ENCODE peak calls at places on chromosome 16, in nine cellular contexts. One of them, this sample, is unnamed.

GRCh38 chr16:49603956-49604355 is 230.4 kb downstream of the C16orf78 start:
- ATAC-seq in activated CD8-positive, alpha-beta memory T cell treated with anti-CD3 and anti-CD28 coated beads, Interleukin-2, amount 10 ng/mL, durations not matched to agents 7 days and 5 days: no peak
- ATAC-seq in Panc1: no peak
- ATAC-seq in natural killer cell: no peak
- ATAC-seq in activated naive CD4-positive, alpha-beta T cell treated with anti-CD3 and anti-CD28 coated beads, Interleukin-2, amount 50 U/mL, for 72 hours: no peak
- ATAC-seq in pancreas: no peak
- ATAC-seq in left lobe of liver: no peak
- ATAC-seq in gastroesophageal sphincter: no peak
- ATAC-seq in A549: no peak
- ATAC-seq in this sample: no peak

GRCh38 chr16:17469742-17470001 is 1.1 kb downstream of the XYLT1 start:
- ATAC-seq in activated CD8-positive, alpha-beta memory T cell treated with anti-CD3 and anti-CD28 coated beads, Interleukin-2, amount 10 ng/mL, durations not matched to agents 7 days and 5 days: peak
- ATAC-seq in Panc1: no peak
- ATAC-seq in natural killer cell: no peak
- ATAC-seq in activated naive CD4-positive, alpha-beta T cell treated with anti-CD3 and anti-CD28 coated beads, Interleukin-2, amount 50 U/mL, for 72 hours: no peak
- ATAC-seq in pancreas: no peak
- ATAC-seq in left lobe of liver: no peak
- ATAC-seq in gastroesophageal sphincter: no peak
- ATAC-seq in A549: no peak
- ATAC-seq in this sample: no peak

GRCh38 chr16:12535535-12536411 is 267.9 kb downstream of the CPPED1 start:
- ATAC-seq in activated CD8-positive, alpha-beta memory T cell treated with anti-CD3 and anti-CD28 coated beads, Interleukin-2, amount 10 ng/mL, durations not matched to agents 7 days and 5 days: peak
- ATAC-seq in Panc1: no peak
- ATAC-seq in natural killer cell: no peak
- ATAC-seq in activated naive CD4-positive, alpha-beta T cell treated with anti-CD3 and anti-CD28 coated beads, Interleukin-2, amount 50 U/mL, for 72 hours: peak
- ATAC-seq in pancreas: no peak
- ATAC-seq in left lobe of liver: no peak
- ATAC-seq in gastroesophageal sphincter: no peak
- ATAC-seq in A549: peak
- ATAC-seq in this sample: peak

GRCh38 chr16:19882186-19882585 is 2.5 kb downstream of the GPRC5B start:
- ATAC-seq in activated CD8-positive, alpha-beta memory T cell treated with anti-CD3 and anti-CD28 coated beads, Interleukin-2, amount 10 ng/mL, durations not matched to agents 7 days and 5 days: no peak
- ATAC-seq in Panc1: no peak
- ATAC-seq in natural killer cell: no peak
- ATAC-seq in activated naive CD4-positive, alpha-beta T cell treated with anti-CD3 and anti-CD28 coated beads, Interleukin-2, amount 50 U/mL, for 72 hours: no peak
- ATAC-seq in pancreas: no peak
- ATAC-seq in left lobe of liver: no peak
- ATAC-seq in gastroesophageal sphincter: no peak
- ATAC-seq in A549: no peak
- ATAC-seq in this sample: no peak

GRCh38 chr16:81369888-81370504 is 55.2 kb downstream of the GAN start:
- ATAC-seq in activated CD8-positive, alpha-beta memory T cell treated with anti-CD3 and anti-CD28 coated beads, Interleukin-2, amount 10 ng/mL, durations not matched to agents 7 days and 5 days: no peak
- ATAC-seq in Panc1: no peak
- ATAC-seq in natural killer cell: peak
- ATAC-seq in activated naive CD4-positive, alpha-beta T cell treated with anti-CD3 and anti-CD28 coated beads, Interleukin-2, amount 50 U/mL, for 72 hours: no peak
- ATAC-seq in pancreas: no peak
- ATAC-seq in left lobe of liver: no peak
- ATAC-seq in gastroesophageal sphincter: no peak
- ATAC-seq in A549: no peak
- ATAC-seq in this sample: no peak

GRCh38 chr16:68269793-68270192 is 5.5 kb downstream of the SLC7A6 start:
- ATAC-seq in activated CD8-positive, alpha-beta memory T cell treated with anti-CD3 and anti-CD28 coated beads, Interleukin-2, amount 10 ng/mL, durations not matched to agents 7 days and 5 days: no peak
- ATAC-seq in Panc1: no peak
- ATAC-seq in natural killer cell: no peak
- ATAC-seq in activated naive CD4-positive, alpha-beta T cell treated with anti-CD3 and anti-CD28 coated beads, Interleukin-2, amount 50 U/mL, for 72 hours: peak
- ATAC-seq in pancreas: no peak
- ATAC-seq in left lobe of liver: no peak
- ATAC-seq in gastroesophageal sphincter: no peak
- ATAC-seq in A549: no peak
- ATAC-seq in this sample: no peak

GRCh38 chr16:23564964-23565363 is 7.4 kb downstream of the UBFD1 start:
- ATAC-seq in activated CD8-positive, alpha-beta memory T cell treated with anti-CD3 and anti-CD28 coated beads, Interleukin-2, amount 10 ng/mL, durations not matched to agents 7 days and 5 days: no peak
- ATAC-seq in Panc1: no peak
- ATAC-seq in natural killer cell: no peak
- ATAC-seq in activated naive CD4-positive, alpha-beta T cell treated with anti-CD3 and anti-CD28 coated beads, Interleukin-2, amount 50 U/mL, for 72 hours: no peak
- ATAC-seq in pancreas: no peak
- ATAC-seq in left lobe of liver: peak
- ATAC-seq in gastroesophageal sphincter: no peak
- ATAC-seq in A549: no peak
- ATAC-seq in this sample: no peak

GRCh38 chr16:23013484-23013883 is 135.8 kb downstream of the USP31 start:
- ATAC-seq in activated CD8-positive, alpha-beta memory T cell treated with anti-CD3 and anti-CD28 coated beads, Interleukin-2, amount 10 ng/mL, durations not matched to agents 7 days and 5 days: no peak
- ATAC-seq in Panc1: no peak
- ATAC-seq in natural killer cell: no peak
- ATAC-seq in activated naive CD4-positive, alpha-beta T cell treated with anti-CD3 and anti-CD28 coated beads, Interleukin-2, amount 50 U/mL, for 72 hours: no peak
- ATAC-seq in pancreas: no peak
- ATAC-seq in left lobe of liver: no peak
- ATAC-seq in gastroesophageal sphincter: no peak
- ATAC-seq in A549: peak
- ATAC-seq in this sample: no peak

GRCh38 chr16:85062728-85063336 is 35.2 kb downstream of the KIAA0513 start:
- ATAC-seq in activated CD8-positive, alpha-beta memory T cell treated with anti-CD3 and anti-CD28 coated beads, Interleukin-2, amount 10 ng/mL, durations not matched to agents 7 days and 5 days: no peak
- ATAC-seq in Panc1: no peak
- ATAC-seq in natural killer cell: no peak
- ATAC-seq in activated naive CD4-positive, alpha-beta T cell treated with anti-CD3 and anti-CD28 coated beads, Interleukin-2, amount 50 U/mL, for 72 hours: no peak
- ATAC-seq in pancreas: no peak
- ATAC-seq in left lobe of liver: no peak
- ATAC-seq in gastroesophageal sphincter: no peak
- ATAC-seq in A549: no peak
- ATAC-seq in this sample: no peak

GRCh38 chr16:82051656-82052055 is 16.6 kb downstream of the HSD17B2 start:
- ATAC-seq in activated CD8-positive, alpha-beta memory T cell treated with anti-CD3 and anti-CD28 coated beads, Interleukin-2, amount 10 ng/mL, durations not matched to agents 7 days and 5 days: no peak
- ATAC-seq in Panc1: no peak
- ATAC-seq in natural killer cell: no peak
- ATAC-seq in activated naive CD4-positive, alpha-beta T cell treated with anti-CD3 and anti-CD28 coated beads, Interleukin-2, amount 50 U/mL, for 72 hours: no peak
- ATAC-seq in pancreas: no peak
- ATAC-seq in left lobe of liver: no peak
- ATAC-seq in gastroesophageal sphincter: no peak
- ATAC-seq in A549: no peak
- ATAC-seq in this sample: no peak

GRCh38 chr16:14140916-14141315 is 69.8 kb downstream of the MRTFB start:
- ATAC-seq in activated CD8-positive, alpha-beta memory T cell treated with anti-CD3 and anti-CD28 coated beads, Interleukin-2, amount 10 ng/mL, durations not matched to agents 7 days and 5 days: no peak
- ATAC-seq in Panc1: no peak
- ATAC-seq in natural killer cell: no peak
- ATAC-seq in activated naive CD4-positive, alpha-beta T cell treated with anti-CD3 and anti-CD28 coated beads, Interleukin-2, amount 50 U/mL, for 72 hours: no peak
- ATAC-seq in pancreas: no peak
- ATAC-seq in left lobe of liver: no peak
- ATAC-seq in gastroesophageal sphincter: no peak
- ATAC-seq in A549: no peak
- ATAC-seq in this sample: no peak

GRCh38 chr16:8929086-8929748 is 34.5 kb downstream of the USP7 start:
- ATAC-seq in activated CD8-positive, alpha-beta memory T cell treated with anti-CD3 and anti-CD28 coated beads, Interleukin-2, amount 10 ng/mL, durations not matched to agents 7 days and 5 days: no peak
- ATAC-seq in Panc1: no peak
- ATAC-seq in natural killer cell: no peak
- ATAC-seq in activated naive CD4-positive, alpha-beta T cell treated with anti-CD3 and anti-CD28 coated beads, Interleukin-2, amount 50 U/mL, for 72 hours: no peak
- ATAC-seq in pancreas: no peak
- ATAC-seq in left lobe of liver: no peak
- ATAC-seq in gastroesophageal sphincter: no peak
- ATAC-seq in A549: no peak
- ATAC-seq in this sample: peak

GRCh38 chr16:84630446-84631152 is 12.7 kb upstream of the COTL1 start:
- ATAC-seq in activated CD8-positive, alpha-beta memory T cell treated with anti-CD3 and anti-CD28 coated beads, Interleukin-2, amount 10 ng/mL, durations not matched to agents 7 days and 5 days: peak
- ATAC-seq in Panc1: no peak
- ATAC-seq in natural killer cell: no peak
- ATAC-seq in activated naive CD4-positive, alpha-beta T cell treated with anti-CD3 and anti-CD28 coated beads, Interleukin-2, amount 50 U/mL, for 72 hours: peak
- ATAC-seq in pancreas: no peak
- ATAC-seq in left lobe of liver: no peak
- ATAC-seq in gastroesophageal sphincter: no peak
- ATAC-seq in A549: no peak
- ATAC-seq in this sample: no peak

GRCh38 chr16:47144559-47144877 is 773 bp upstream of the NETO2 start:
- ATAC-seq in activated CD8-positive, alpha-beta memory T cell treated with anti-CD3 and anti-CD28 coated beads, Interleukin-2, amount 10 ng/mL, durations not matched to agents 7 days and 5 days: no peak
- ATAC-seq in Panc1: peak
- ATAC-seq in natural killer cell: no peak
- ATAC-seq in activated naive CD4-positive, alpha-beta T cell treated with anti-CD3 and anti-CD28 coated beads, Interleukin-2, amount 50 U/mL, for 72 hours: no peak
- ATAC-seq in pancreas: peak
- ATAC-seq in left lobe of liver: peak
- ATAC-seq in gastroesophageal sphincter: no peak
- ATAC-seq in A549: peak
- ATAC-seq in this sample: no peak

GRCh38 chr16:54174201-54174600 is 112.4 kb downstream of the IRX3 start:
- ATAC-seq in activated CD8-positive, alpha-beta memory T cell treated with anti-CD3 and anti-CD28 coated beads, Interleukin-2, amount 10 ng/mL, durations not matched to agents 7 days and 5 days: no peak
- ATAC-seq in Panc1: no peak
- ATAC-seq in natural killer cell: no peak
- ATAC-seq in activated naive CD4-positive, alpha-beta T cell treated with anti-CD3 and anti-CD28 coated beads, Interleukin-2, amount 50 U/mL, for 72 hours: no peak
- ATAC-seq in pancreas: no peak
- ATAC-seq in left lobe of liver: no peak
- ATAC-seq in gastroesophageal sphincter: no peak
- ATAC-seq in A549: peak
- ATAC-seq in this sample: peak

GRCh38 chr16:65704866-65705265 is 583.0 kb upstream of the CDH11 start:
- ATAC-seq in activated CD8-positive, alpha-beta memory T cell treated with anti-CD3 and anti-CD28 coated beads, Interleukin-2, amount 10 ng/mL, durations not matched to agents 7 days and 5 days: no peak
- ATAC-seq in Panc1: no peak
- ATAC-seq in natural killer cell: no peak
- ATAC-seq in activated naive CD4-positive, alpha-beta T cell treated with anti-CD3 and anti-CD28 coated beads, Interleukin-2, amount 50 U/mL, for 72 hours: no peak
- ATAC-seq in pancreas: no peak
- ATAC-seq in left lobe of liver: peak
- ATAC-seq in gastroesophageal sphincter: no peak
- ATAC-seq in A549: no peak
- ATAC-seq in this sample: no peak

GRCh38 chr16:50011707-50012106 is 13.3 kb upstream of the CNEP1R1 start:
- ATAC-seq in activated CD8-positive, alpha-beta memory T cell treated with anti-CD3 and anti-CD28 coated beads, Interleukin-2, amount 10 ng/mL, durations not matched to agents 7 days and 5 days: no peak
- ATAC-seq in Panc1: no peak
- ATAC-seq in natural killer cell: no peak
- ATAC-seq in activated naive CD4-positive, alpha-beta T cell treated with anti-CD3 and anti-CD28 coated beads, Interleukin-2, amount 50 U/mL, for 72 hours: no peak
- ATAC-seq in pancreas: no peak
- ATAC-seq in left lobe of liver: no peak
- ATAC-seq in gastroesophageal sphincter: no peak
- ATAC-seq in A549: no peak
- ATAC-seq in this sample: no peak